ENCODE peak calls at places on chromosomes 3 and 15, in seven cellular contexts. G is AG08395; L is NCI-H748 treated with DMSO at 0.1 percent for 48 hours; P is stimulated activated CD4-positive, alpha-beta T cell treated with anti-CD3 and anti-CD28 coated beads, Interleukin-1b, Interleukin-23, amount 100 ng/mL, for 1 hour; I is cardiac muscle cell; C is CD4-positive, alpha-beta memory T cell; K is A172. W is an unnamed sample.

GRCh38 chr15:89903015-89903857 is 9.4 kb upstream of the AP3S2 start:
- DNase-seq in K (no peak), P (no peak), C (no peak), L (no peak), I (no peak), G (no peak), W (no peak)

GRCh38 chr3:134320749-134321148 is 53.5 kb downstream of the AMOTL2 start:
- DNase-seq in G (no peak), C (no peak), K (peak; percentile 96), L (no peak), P (no peak), I (no peak), W (peak; percentile 96)

GRCh38 chr3:170046269-170047132 is 8.7 kb downstream of the GPR160 start:
- DNase-seq in K (no peak), I (no peak), C (no peak), L (no peak), G (no peak), P (no peak), W (no peak)

GRCh38 chr15:31100738-31101137 is 787 bp downstream of the TRPM1 start:
- DNase-seq in C (no peak), L (no peak), I (no peak), G (no peak), P (no peak), K (no peak), W (no peak)

GRCh38 chr3:67044295-67044694 is 46.2 kb downstream of the KBTBD8 start:
- DNase-seq in K (no peak), L (no peak), P (no peak), C (no peak), I (no peak), G (no peak), W (peak; percentile 8)

GRCh38 chr15:101437618-101438481 is 51.7 kb downstream of the PCSK6 start:
- DNase-seq in P (no peak), C (no peak), L (no peak), I (no peak), G (no peak), K (no peak), W (no peak)

GRCh38 chr3:14601692-14602005 is 49.9 kb upstream of the CCDC174 start:
- DNase-seq in C (no peak), L (no peak), I (no peak), P (no peak), K (no peak), G (no peak), W (no peak)

GRCh38 chr3:128906804-128907525 is 27.5 kb downstream of the ACAD9 start:
- DNase-seq in P (no peak), G (no peak), K (no peak), L (no peak), I (no peak), C (no peak), W (no peak)

GRCh38 chr15:59553879-59554735 is 57.5 kb upstream of the GCNT3 start:
- DNase-seq in P (no peak), C (no peak), K (peak; percentile 67), I (no peak), L (peak; percentile 32), G (peak; percentile 58), W (peak; percentile 85)

GRCh38 chr15:49570174-49570573 is 50.4 kb downstream of the FAM227B start:
- DNase-seq in I (no peak), L (no peak), K (no peak), P (no peak), G (no peak), C (no peak), W (no peak)

GRCh38 chr15:64571857-64572291 is 111.5 kb downstream of the ZNF609 start:
- DNase-seq in L (no peak), P (no peak), C (no peak), G (no peak), I (no peak), K (no peak), W (peak; percentile 36)

GRCh38 chr3:133384331-133385027 is 15.4 kb upstream of the BFSP2 start:
- DNase-seq in C (no peak), G (peak; percentile 41), I (peak; percentile 81), L (peak; percentile 24), P (no peak), K (peak; percentile 41), W (peak; percentile 66)

GRCh38 chr3:52532838-52533622 is 627 bp downstream of the NT5DC2 start:
- DNase-seq in I (peak; percentile 63), L (no peak), K (no peak), G (peak; percentile 44), C (no peak), P (no peak), W (peak; percentile 37)

GRCh38 chr3:156631323-156631722 is 43.1 kb upstream of the TIPARP start:
- DNase-seq in L (no peak), C (no peak), G (no peak), I (no peak), K (no peak), P (no peak), W (no peak)

GRCh38 chr15:63238796-63239195 is 38.6 kb upstream of the APH1B start:
- DNase-seq in L (no peak), P (no peak), K (peak; percentile 44), I (no peak), G (peak; percentile 56), C (no peak), W (peak; percentile 94)

GRCh38 chr3:125679258-125679657 is 84.0 kb upstream of the OSBPL11 start:
- DNase-seq in I (no peak), C (no peak), L (no peak), P (no peak), K (no peak), G (no peak), W (peak; percentile 27)

GRCh38 chr3:197722734-197723133 is 14.0 kb downstream of the RUBCN start:
- DNase-seq in G (no peak), L (no peak), I (no peak), K (no peak), C (no peak), P (no peak), W (no peak)

GRCh38 chr3:15636028-15636709 is 34.6 kb downstream of the BTD start:
- DNase-seq in G (peak; percentile 88), P (no peak), I (no peak), K (peak; percentile 99), C (no peak), L (no peak), W (peak; percentile 94)

GRCh38 chr3:122991236-122991985 is 36.2 kb downstream of the SEMA5B start:
- DNase-seq in L (no peak), K (no peak), I (no peak), C (no peak), P (no peak), G (no peak), W (no peak)

GRCh38 chr3:176514297-176514696 is 683.0 kb downstream of the TBL1XR1 start:
- DNase-seq in K (peak; percentile 60), I (peak; percentile 9), G (peak; percentile 38), C (no peak), L (no peak), P (no peak), W (peak; percentile 55)

GRCh38 chr3:175258763-175259162 is 399.6 kb downstream of the NAALADL2 start:
- DNase-seq in L (no peak), P (no peak), C (no peak), G (no peak), K (peak; percentile 67), I (no peak), W (peak; percentile 91)

GRCh38 chr3:120203016-120203415 is 82.0 kb downstream of the GPR156 start:
- DNase-seq in I (no peak), G (peak; percentile 86), L (no peak), P (no peak), K (peak; percentile 57), C (no peak), W (peak; percentile 76)

GRCh38 chr3:188617988-188618701 is 464.2 kb downstream of the LPP start:
- DNase-seq in K (no peak), G (no peak), I (no peak), C (no peak), P (no peak), L (no peak), W (no peak)

GRCh38 chr15:23049984-23050628 is 10.7 kb upstream of the TUBGCP5 start:
- DNase-seq in P (no peak), C (no peak), G (no peak), L (no peak), I (no peak), K (no peak), W (no peak)

GRCh38 chr3:12579919-12580318 is 23.0 kb downstream of the MKRN2 start:
- DNase-seq in K (peak; percentile 26), G (peak; percentile 34), L (no peak), P (no peak), C (no peak), I (no peak), W (peak; percentile 63)

GRCh38 chr3:101970915-101971314 is 121.6 kb downstream of the NFKBIZ start:
- DNase-seq in G (no peak), I (no peak), L (no peak), K (no peak), P (no peak), C (no peak), W (no peak)

GRCh38 chr15:76270876-76271275 is 40.4 kb downstream of the ETFA start:
- DNase-seq in I (no peak), L (no peak), G (no peak), C (no peak), K (no peak), P (no peak), W (no peak)

GRCh38 chr3:95356764-95357501 is 1294.1 kb downstream of the NSUN3 start:
- DNase-seq in I (no peak), L (no peak), G (no peak), C (no peak), P (no peak), K (no peak), W (no peak)

W was measured in M059J.